ENCODE peak calls at places on chromosomes 2 and 18, in ten cellular contexts. X is lower leg skin; R is activated CD8-positive, alpha-beta T cell treated with anti-CD3 and anti-CD28 coated beads for 36 hours; H is uterus; F is neural crest cell; N is CD4-positive, alpha-beta T cell; C is retinal pigment epithelial cell; M is spleen; Z is HepG2; E is MCF 10A. D is an unnamed sample.

GRCh38 chr2:218876562-218877219 is 4.0 kb upstream of the WNT10A start:
- DNase-seq in X (peak), R (peak), H (peak), F (peak), N (peak), C (no peak), M (peak), Z (peak), E (peak), D (peak)

GRCh38 chr2:226078656-226079055 is 679.1 kb downstream of the NYAP2 start:
- DNase-seq in X (no peak), R (no peak), H (no peak), F (no peak), N (no peak), C (no peak), M (no peak), Z (no peak), E (no peak), D (no peak)

GRCh38 chr2:157217409-157217808 is 40.1 kb upstream of the GALNT5 start:
- DNase-seq in X (no peak), R (no peak), H (no peak), F (no peak), N (no peak), C (no peak), M (no peak), Z (no peak), E (no peak), D (no peak)

GRCh38 chr2:59761966-59762365 is 791.5 kb downstream of the BCL11A start:
- DNase-seq in X (no peak), R (no peak), H (no peak), F (no peak), N (no peak), C (no peak), M (no peak), Z (peak), E (no peak), D (no peak)

GRCh38 chr2:100676346-100676745 is 113.6 kb downstream of the PDCL3 start:
- DNase-seq in X (no peak), R (no peak), H (no peak), F (no peak), N (no peak), C (no peak), M (no peak), Z (no peak), E (no peak), D (no peak)

GRCh38 chr18:76426738-76427305 is 68.2 kb downstream of the ZNF516 start:
- DNase-seq in X (no peak), R (peak), H (peak), F (peak), N (no peak), C (no peak), M (peak), Z (peak), E (peak), D (no peak)

GRCh38 chr18:23203891-23204432 is 68.7 kb downstream of the CABLES1 start:
- DNase-seq in X (no peak), R (no peak), H (no peak), F (no peak), N (no peak), C (no peak), M (no peak), Z (no peak), E (no peak), D (no peak)

GRCh38 chr2:241992753-241993152 is 123.2 kb downstream of the RTP5 start:
- DNase-seq in X (no peak), R (no peak), H (no peak), F (no peak), N (no peak), C (no peak), M (peak), Z (no peak), E (no peak), D (no peak)

GRCh38 chr2:47058061-47058931 is 96.8 kb downstream of the STPG4 start:
- DNase-seq in X (peak), R (no peak), H (peak), F (no peak), N (no peak), C (no peak), M (no peak), Z (no peak), E (peak), D (no peak)

GRCh38 chr2:237132799-237133198 is 47.1 kb downstream of the COPS8 start:
- DNase-seq in X (peak), R (no peak), H (peak), F (no peak), N (no peak), C (no peak), M (no peak), Z (peak), E (no peak), D (no peak)

GRCh38 chr2:42314892-42315468 is 46.0 kb downstream of the COX7A2L start:
- DNase-seq in X (no peak), R (no peak), H (no peak), F (no peak), N (no peak), C (no peak), M (no peak), Z (no peak), E (peak), D (no peak)

GRCh38 chr2:39220136-39220535 is 23.6 kb downstream of the CDKL4 start:
- DNase-seq in X (no peak), R (no peak), H (no peak), F (no peak), N (no peak), C (no peak), M (no peak), Z (no peak), E (no peak), D (no peak)

GRCh38 chr2:39227628-39228412 is 15.9 kb downstream of the CDKL4 start:
- DNase-seq in X (peak), R (peak), H (peak), F (peak), N (peak), C (peak), M (peak), Z (peak), E (peak), D (peak)

GRCh38 chr2:39228413-39229209 is 15.2 kb downstream of the CDKL4 start:
- DNase-seq in X (no peak), R (peak), H (no peak), F (no peak), N (no peak), C (no peak), M (no peak), Z (peak), E (no peak), D (no peak)

GRCh38 chr2:39225564-39225963 is 18.2 kb downstream of the CDKL4 start:
- DNase-seq in X (no peak), R (no peak), H (no peak), F (no peak), N (no peak), C (no peak), M (no peak), Z (no peak), E (no peak), D (no peak)

DNA sequence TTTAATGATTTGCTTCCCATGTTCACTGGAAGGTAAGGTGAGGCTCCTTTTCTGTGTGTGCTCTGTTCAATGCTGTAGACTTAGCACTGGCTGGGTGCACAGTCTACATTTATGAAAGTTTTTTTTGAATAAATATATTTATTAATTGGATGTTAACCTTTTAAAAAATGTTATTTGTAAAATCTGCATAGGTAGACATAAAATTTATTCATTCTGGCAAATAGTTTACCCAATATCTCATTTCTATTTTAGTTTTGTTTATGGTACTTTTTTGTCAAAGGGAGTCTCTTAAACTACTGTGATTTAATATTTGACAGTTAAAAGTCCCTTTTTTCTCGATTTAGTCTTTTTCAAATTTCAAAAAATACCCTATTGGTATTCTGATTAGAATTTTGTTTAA is 19.9 kb downstream of the CDKL4 start:
- DNase-seq in X (no peak), R (no peak), H (no peak), F (no peak), N (no peak), C (no peak), M (no peak), Z (no peak), E (no peak), D (no peak)
- TF ChIP-seq CTCF in X (no peak), R (no peak), H (no peak), F (no peak), N (no peak), C (no peak), M (no peak), Z (no peak), E (no peak), D (no peak)

GRCh38 chr2:110741491-110741980 is 9.2 kb downstream of the ACOXL start:
- DNase-seq in X (no peak), R (no peak), H (no peak), F (no peak), N (no peak), C (no peak), M (no peak), Z (no peak), E (peak), D (no peak)
- TF ChIP-seq CTCF in X (no peak), R (no peak), H (no peak), F (no peak), N (no peak), C (no peak), M (no peak), Z (no peak), E (no peak), D (no peak)

DNA sequence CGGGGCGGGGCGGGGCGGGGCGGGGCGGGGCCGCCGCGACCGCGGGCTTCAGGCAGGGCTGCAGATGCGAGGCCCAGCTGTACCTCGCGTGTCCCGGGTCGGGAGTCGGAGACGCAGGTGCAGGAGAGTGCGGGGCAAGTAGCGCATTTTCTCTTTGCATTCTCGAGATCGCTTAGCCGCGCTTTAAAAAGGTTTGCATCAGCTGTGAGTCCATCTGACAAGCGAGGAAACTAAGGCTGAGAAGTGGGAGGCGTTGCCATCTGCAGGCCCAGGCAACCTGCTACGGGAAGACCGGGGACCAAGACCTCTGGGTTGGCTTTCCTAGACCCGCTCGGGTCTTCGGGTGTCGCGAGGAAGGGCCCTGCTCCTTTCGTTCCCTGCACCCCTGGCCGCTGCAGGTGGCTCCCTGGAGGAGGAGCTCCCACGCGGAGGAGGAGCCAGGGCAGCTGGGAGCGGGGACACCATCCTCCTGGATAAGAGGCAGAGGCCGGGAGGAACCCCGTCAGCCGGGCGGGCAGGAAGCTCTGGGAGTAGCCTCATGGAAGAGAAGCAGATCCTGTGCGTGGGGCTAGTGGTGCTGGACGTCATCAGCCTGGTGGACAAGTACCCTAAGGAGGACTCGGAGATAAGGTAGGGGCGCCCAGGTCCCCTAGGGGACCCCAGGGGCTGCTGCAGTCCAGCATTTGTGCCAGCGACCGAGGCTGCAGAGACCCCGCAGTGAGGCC is at the start of gene KHK:
- DNase-seq in X (no peak), R (no peak), H (peak), F (peak), N (no peak), C (no peak), M (peak), Z (peak), E (peak), D (peak)
- TF ChIP-seq CTCF in X (no peak), R (peak), H (no peak), F (no peak), N (no peak), C (no peak), M (peak), Z (no peak), E (no peak), D (no peak)

DNA sequence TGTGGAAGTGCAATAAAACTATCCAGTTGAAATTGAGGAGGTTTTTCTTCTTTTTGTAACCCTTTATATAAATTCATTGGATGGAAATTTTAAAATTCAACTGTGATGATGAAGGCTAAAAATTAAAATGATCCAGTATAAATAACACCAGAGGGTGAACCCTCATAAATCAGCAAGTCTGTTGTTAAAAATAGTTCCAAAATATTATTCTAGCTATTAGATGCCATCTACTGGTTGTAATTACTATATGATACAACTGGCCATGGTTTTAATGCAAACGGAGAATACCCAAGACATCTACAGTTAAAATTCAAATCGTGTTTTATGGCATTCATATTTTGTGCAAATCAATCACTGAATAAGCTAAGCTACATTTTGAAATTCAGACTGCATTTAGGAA is 53.8 kb downstream of the TMEM200C start:
- DNase-seq in X (no peak), R (no peak), H (no peak), F (no peak), N (no peak), C (no peak), M (no peak), Z (no peak), E (no peak), D (no peak)
- TF ChIP-seq CTCF in X (no peak), R (no peak), H (no peak), F (peak), N (no peak), C (no peak), M (no peak), Z (no peak), E (peak), D (no peak)

DNA sequence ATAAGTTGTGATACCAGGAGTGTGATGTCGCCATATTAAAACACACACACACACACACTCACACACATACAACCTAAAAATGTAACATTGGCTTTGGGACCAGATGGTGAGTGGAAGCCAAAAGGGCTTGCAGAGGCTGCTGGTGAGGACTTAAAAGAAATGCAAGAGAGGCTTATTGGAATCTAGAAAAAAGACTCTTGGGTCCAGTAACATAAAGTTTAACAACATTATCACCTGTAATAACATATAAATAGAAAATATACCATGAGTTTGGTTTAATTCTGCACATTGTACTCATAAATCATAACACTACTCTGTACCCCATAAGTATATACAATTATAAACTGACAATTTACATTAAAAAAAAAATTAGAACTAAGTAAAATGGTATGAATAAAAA is 74.4 kb upstream of the MYCN start:
- DNase-seq in X (no peak), R (no peak), H (no peak), F (no peak), N (no peak), C (no peak), M (no peak), Z (no peak), E (no peak), D (no peak)
- TF ChIP-seq CTCF in X (no peak), R (no peak), H (no peak), F (no peak), N (no peak), C (no peak), M (no peak), Z (no peak), E (no peak), D (no peak)

GRCh38 chr2:79860233-79861058 is 347.6 kb downstream of the CTNNA2 start:
- DNase-seq in X (no peak), R (no peak), H (no peak), F (no peak), N (no peak), C (peak), M (no peak), Z (peak), E (peak), D (peak)
- TF ChIP-seq CTCF in X (no peak), R (no peak), H (no peak), F (peak), N (no peak), C (peak), M (no peak), Z (peak), E (peak), D (no peak)

DNA sequence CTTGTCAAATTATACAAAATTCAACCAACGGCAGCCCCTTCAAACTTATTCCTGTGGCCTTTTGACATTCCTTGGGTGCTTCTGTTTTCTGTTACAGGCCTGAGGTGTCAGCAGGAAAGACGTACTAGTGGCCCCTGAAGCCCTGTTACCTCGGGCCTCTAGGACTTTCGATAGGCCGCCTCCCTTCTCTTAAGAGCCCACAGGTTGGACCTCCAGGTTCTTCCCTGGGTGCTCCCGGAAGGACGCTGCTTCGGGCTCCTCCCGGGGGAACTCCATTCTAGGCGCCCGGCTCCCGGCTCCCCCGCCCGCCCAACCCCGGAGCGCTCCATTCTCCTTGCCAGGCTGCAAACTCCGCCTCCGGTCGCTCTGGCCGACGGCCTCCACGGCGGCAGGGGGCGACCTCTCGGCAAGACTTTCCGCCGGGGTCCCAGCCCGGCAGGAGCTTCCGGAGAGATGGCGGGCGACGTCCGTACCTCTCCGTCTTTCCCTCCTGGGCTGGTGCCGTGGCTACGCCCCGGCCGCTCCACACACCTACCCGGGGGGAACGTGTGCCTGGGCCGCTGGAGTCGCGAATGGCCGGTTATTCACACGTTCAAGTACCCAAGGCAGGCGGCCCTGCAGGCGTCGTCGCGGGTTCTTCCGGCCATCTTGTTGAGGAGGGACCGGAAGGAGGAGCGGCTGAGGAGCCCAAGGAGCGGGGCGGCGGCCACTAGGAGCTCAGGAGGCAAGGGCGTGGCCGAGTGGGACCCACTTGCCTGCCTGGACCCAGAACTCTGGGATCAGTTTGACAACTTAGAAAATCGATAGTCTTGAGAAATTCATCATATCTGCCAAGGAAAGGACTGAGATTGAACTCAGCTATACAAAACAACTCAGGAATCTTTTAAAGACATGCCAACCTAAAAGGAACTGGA is 27.5 kb downstream of the BOLA3 start:
- DNase-seq in X (peak), R (peak), H (peak), F (no peak), N (peak), C (peak), M (peak), Z (peak), E (peak), D (peak)
- TF ChIP-seq CTCF in X (no peak), R (peak), H (peak), F (no peak), N (peak), C (peak), M (peak), Z (peak), E (peak), D (peak)

GRCh38 chr2:88489181-88489580 is 36.7 kb upstream of the FOXI3 start:
- DNase-seq in X (no peak), R (no peak), H (no peak), F (no peak), N (no peak), C (no peak), M (no peak), Z (no peak), E (peak), D (no peak)
- TF ChIP-seq CTCF in X (no peak), R (no peak), H (no peak), F (no peak), N (no peak), C (no peak), M (no peak), Z (peak), E (no peak), D (peak)

DNA sequence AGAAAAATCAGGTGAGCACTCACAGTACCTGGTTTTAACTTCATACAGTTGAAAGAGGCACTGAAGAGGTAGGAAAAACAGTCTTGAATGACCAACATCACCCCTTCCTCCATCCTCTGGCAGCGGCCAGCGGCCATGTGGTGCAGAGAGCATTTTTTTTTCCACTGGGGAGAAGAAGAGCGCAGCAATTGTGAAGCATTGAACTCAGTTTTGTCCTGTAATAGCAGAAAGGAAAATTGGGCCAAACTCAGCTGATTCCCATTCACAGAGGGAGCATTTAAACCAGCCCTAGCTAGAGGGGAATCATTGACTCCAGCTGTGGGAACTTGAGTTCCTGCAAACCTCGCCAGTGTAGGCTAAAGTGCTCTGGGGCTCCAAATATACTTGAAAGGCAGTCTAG is 316.5 kb upstream of the CHST9 start:
- DNase-seq in X (no peak), R (no peak), H (no peak), F (no peak), N (no peak), C (no peak), M (no peak), Z (no peak), E (no peak), D (no peak)
- TF ChIP-seq CTCF in X (no peak), R (no peak), H (no peak), F (no peak), N (no peak), C (no peak), M (no peak), Z (no peak), E (no peak), D (no peak)

GRCh38 chr2:95402370-95403203 is at the start of gene FAHD2A:
- DNase-seq in X (peak), R (peak), H (peak), F (peak), N (peak), C (peak), M (peak), Z (peak), E (peak), D (peak)
- TF ChIP-seq CTCF in X (no peak), R (no peak), H (no peak), F (no peak), N (no peak), C (no peak), M (no peak), Z (peak), E (no peak), D (no peak)

D was measured in GM10248.